ENCODE peak calls at places on chromosomes 13 and 19, in ten cellular contexts. C is RWPE1; P is CD8-positive, alpha-beta T cell; G is GM12892; T is activated naive CD8-positive, alpha-beta T cell treated with anti-CD3 and anti-CD28 coated beads, Interleukin-2, amount 50 U/mL, for 24 hours; Y is stimulated activated CD4-positive, alpha-beta T cell treated with anti-CD3 and anti-CD28 coated beads, Interleukin-12 subunit alpha, Interleukin-12 subunit beta, amount 100 ng/mL, for 24 hours; J is AG04450; M is A673; X is brain microvascular endothelial cell; E is astrocyte of the spinal cord. U is an unnamed sample.

GRCh38 chr13:85565652-85566051 is 233.6 kb downstream of the SLITRK6 start:
- DNase-seq in C (no peak), P (no peak), G (no peak), T (no peak), Y (no peak), J (no peak), M (no peak), X (no peak), E (no peak), U (peak)

GRCh38 chr19:5293607-5294089 is 47.0 kb downstream of the PTPRS start:
- DNase-seq in C (no peak), P (no peak), G (no peak), T (no peak), Y (no peak), J (no peak), M (peak), X (no peak), E (peak), U (peak)

GRCh38 chr19:33728141-33728540 is 68.5 kb upstream of the KCTD15 start:
- DNase-seq in C (no peak), P (no peak), G (no peak), T (no peak), Y (no peak), J (no peak), M (no peak), X (no peak), E (no peak), U (no peak)

GRCh38 chr19:750640-751423 is at the start of gene MISP:
- DNase-seq in C (peak), P (no peak), G (no peak), T (no peak), Y (no peak), J (no peak), M (no peak), X (no peak), E (no peak), U (no peak)

GRCh38 chr13:97528518-97528917 is 94.5 kb downstream of the RAP2A start:
- DNase-seq in C (no peak), P (no peak), G (no peak), T (no peak), Y (no peak), J (no peak), M (no peak), X (no peak), E (no peak), U (no peak)

GRCh38 chr13:99895428-99895998 is 76.1 kb downstream of the ZIC5 start:
- DNase-seq in C (no peak), P (no peak), G (no peak), T (no peak), Y (no peak), J (no peak), M (no peak), X (no peak), E (peak), U (no peak)

GRCh38 chr19:41555752-41556151 is 20.2 kb upstream of the CEACAM21 start:
- DNase-seq in C (no peak), P (no peak), G (no peak), T (no peak), Y (no peak), J (no peak), M (no peak), X (no peak), E (no peak), U (no peak)

GRCh38 chr19:35344511-35345031 is 3.1 kb upstream of the FFAR1 start:
- DNase-seq in C (no peak), P (no peak), G (no peak), T (no peak), Y (no peak), J (no peak), M (no peak), X (no peak), E (no peak), U (no peak)

GRCh38 chr19:8445488-8446001 is 770 bp downstream of the HNRNPM start:
- DNase-seq in C (peak), P (peak), G (peak), T (peak), Y (no peak), J (no peak), M (peak), X (no peak), E (no peak), U (peak)

GRCh38 chr19:16336571-16336970 is 11.9 kb downstream of the KLF2 start:
- DNase-seq in C (no peak), P (no peak), G (no peak), T (no peak), Y (no peak), J (no peak), M (no peak), X (no peak), E (peak), U (peak)